ENCODE peak calls at places on chromosomes 11 and 22, in nine cellular contexts. N is cardiac muscle cell; I is pancreas; S is mucosa of descending colon; M is CD8-positive, alpha-beta T cell; C is sigmoid colon; O is adrenal gland; A is BJ; Q is lower lobe of right lung. T is an unnamed sample.

GRCh38 chr11:68908273-68908672 is 4.6 kb downstream of the IGHMBP2 start:
- DNase-seq in N (no peak), I (no peak), S (no peak), M (no peak), C (peak), O (no peak), A (no peak), Q (no peak), T (no peak)

GRCh38 chr11:66373261-66373660 is 1.7 kb upstream of the SLC29A2 start:
- DNase-seq in N (peak), I (no peak), S (no peak), M (no peak), C (no peak), O (peak), A (no peak), Q (no peak), T (peak)

GRCh38 chr22:24810043-24810749 is 4.2 kb downstream of the SGSM1 start:
- DNase-seq in N (no peak), I (no peak), S (no peak), M (no peak), C (peak), O (no peak), A (no peak), Q (no peak), T (no peak)

GRCh38 chr22:30435674-30436126 is 10.1 kb downstream of the MTFP1 start:
- DNase-seq in N (no peak), I (no peak), S (peak), M (peak), C (no peak), O (peak), A (no peak), Q (peak), T (no peak)

GRCh38 chr22:38572065-38572464 is 2.1 kb upstream of the DMC1 start:
- DNase-seq in N (peak), I (peak), S (no peak), M (peak), C (no peak), O (peak), A (no peak), Q (no peak), T (no peak)

GRCh38 chr11:20368441-20368840 is 4.9 kb downstream of the HTATIP2 start:
- DNase-seq in N (no peak), I (no peak), S (no peak), M (no peak), C (no peak), O (peak), A (no peak), Q (no peak), T (no peak)

GRCh38 chr11:130180491-130180890 is 20.9 kb downstream of the ST14 start:
- DNase-seq in N (no peak), I (no peak), S (peak), M (no peak), C (no peak), O (peak), A (no peak), Q (peak), T (no peak)

GRCh38 chr11:130908770-130909625 is 7.3 kb downstream of the SNX19 start:
- DNase-seq in N (no peak), I (no peak), S (no peak), M (no peak), C (no peak), O (no peak), A (peak), Q (no peak), T (no peak)

GRCh38 chr11:7851391-7851790 is 54.6 kb upstream of the OR5P2 start:
- DNase-seq in N (no peak), I (no peak), S (no peak), M (no peak), C (no peak), O (no peak), A (no peak), Q (no peak), T (no peak)

GRCh38 chr11:58575377-58576020 is at the start of gene LPXN:
- DNase-seq in N (no peak), I (no peak), S (no peak), M (peak), C (no peak), O (peak), A (no peak), Q (no peak), T (no peak)

GRCh38 chr11:73965076-73965763 is 14.4 kb downstream of the DNAJB13 start:
- DNase-seq in N (no peak), I (no peak), S (no peak), M (no peak), C (no peak), O (no peak), A (no peak), Q (no peak), T (no peak)

GRCh38 chr11:71189768-71190315 is 62.5 kb downstream of the SHANK2 start:
- DNase-seq in N (no peak), I (no peak), S (no peak), M (no peak), C (peak), O (no peak), A (no peak), Q (no peak), T (no peak)

GRCh38 chr22:35400335-35400680 is 368 bp downstream of the MCM5 start:
- DNase-seq in N (peak), I (no peak), S (peak), M (peak), C (no peak), O (no peak), A (no peak), Q (no peak), T (no peak)

GRCh38 chr11:35250631-35251030 is 111.7 kb downstream of the CD44 start:
- DNase-seq in N (no peak), I (no peak), S (no peak), M (no peak), C (no peak), O (peak), A (no peak), Q (no peak), T (no peak)

GRCh38 chr11:35247863-35248262 is 108.9 kb downstream of the CD44 start:
- DNase-seq in N (no peak), I (no peak), S (no peak), M (peak), C (no peak), O (no peak), A (no peak), Q (no peak), T (no peak)

GRCh38 chr11:35247428-35247827 is 108.5 kb downstream of the CD44 start:
- DNase-seq in N (no peak), I (no peak), S (peak), M (peak), C (no peak), O (peak), A (no peak), Q (no peak), T (no peak)

GRCh38 chr11:35250192-35250591 is 111.2 kb downstream of the CD44 start:
- DNase-seq in N (no peak), I (no peak), S (no peak), M (no peak), C (no peak), O (no peak), A (no peak), Q (no peak), T (no peak)

DNA sequence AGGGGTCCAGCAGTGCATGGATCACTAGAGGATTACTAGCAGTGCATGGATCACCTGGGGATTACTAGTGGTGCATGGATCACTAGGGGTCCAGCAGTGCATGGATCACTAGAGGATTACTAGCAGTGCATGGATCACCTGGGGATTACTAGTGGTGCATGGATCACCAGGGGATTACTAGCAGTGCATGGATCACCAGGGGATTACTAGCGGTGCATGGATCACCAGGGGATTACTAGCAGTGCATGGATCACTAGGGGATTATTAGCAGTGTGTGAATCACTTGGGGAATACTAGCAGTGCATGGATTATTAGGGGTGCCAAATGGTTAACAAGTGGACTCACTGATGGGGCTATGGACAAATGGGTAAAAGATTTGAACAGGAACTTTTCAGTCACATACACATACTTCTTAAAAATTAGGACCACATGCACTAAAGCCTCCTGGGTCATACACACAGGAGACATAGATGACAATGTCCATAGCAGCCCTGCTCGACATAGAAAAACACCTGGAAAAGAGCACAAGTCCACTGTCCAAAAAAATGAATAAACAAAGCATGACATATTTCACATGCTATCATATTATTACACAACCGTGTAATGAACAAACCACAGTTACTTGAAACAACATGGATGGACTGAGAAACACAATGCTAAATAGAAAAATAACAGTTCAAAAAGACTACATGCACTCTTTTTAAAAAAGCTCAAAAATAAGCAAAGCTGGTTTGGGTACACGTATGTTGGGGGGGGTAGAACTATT is 109.8 kb downstream of the CD44 start:
- DNase-seq in N (no peak), I (no peak), S (no peak), M (no peak), C (no peak), O (no peak), A (no peak), Q (no peak), T (no peak)
- TF ChIP-seq CTCF in N (no peak), I (no peak), S (no peak), M (no peak), C (no peak), O (no peak), A (no peak), Q (no peak), T (no peak)

DNA sequence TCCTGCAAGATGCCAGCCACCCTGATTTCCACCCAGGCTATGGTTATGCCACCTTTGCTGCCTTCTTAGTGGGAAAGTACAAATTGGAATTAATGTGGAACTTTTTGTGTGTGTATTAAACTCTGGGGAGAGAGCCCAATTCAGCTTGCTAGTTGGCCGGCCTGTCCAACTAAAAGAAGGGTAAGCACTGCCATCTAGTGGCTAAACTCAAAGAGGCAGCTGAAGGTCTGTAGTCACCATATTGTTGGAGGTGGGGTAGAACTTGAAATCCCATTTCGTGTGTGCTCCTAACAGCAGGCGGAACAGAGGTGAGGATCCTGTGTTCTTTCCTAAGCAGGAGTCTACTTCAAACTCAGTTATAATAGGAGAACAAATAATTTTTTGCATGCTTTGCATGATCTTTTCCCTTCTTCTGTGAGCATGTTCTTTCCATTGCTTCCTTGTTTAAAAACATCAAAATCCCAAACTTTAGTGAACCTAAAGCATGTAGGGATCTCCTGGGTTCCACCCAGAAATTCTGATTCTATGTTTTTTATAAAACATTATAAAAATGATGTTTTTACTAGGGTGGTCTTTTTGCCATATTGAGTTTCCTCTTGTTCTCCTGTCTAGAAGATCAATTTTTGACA is 138.8 kb upstream of the SORL1-AS1 start:
- DNase-seq in N (peak), I (peak), S (no peak), M (peak), C (peak), O (peak), A (peak), Q (no peak), T (no peak)
- H3K4me3 ChIP-seq in N (no peak), I (no peak), S (no peak), M (no peak), C (no peak), O (no peak), A (no peak), Q (no peak), T (no peak)

GRCh38 chr22:19107730-19108074 is 14.5 kb downstream of the DGCR2 start:
- DNase-seq in N (no peak), I (no peak), S (no peak), M (no peak), C (no peak), O (no peak), A (no peak), Q (no peak), T (no peak)
- TF ChIP-seq CTCF in N (no peak), I (no peak), S (no peak), M (no peak), C (no peak), O (no peak), A (no peak), Q (no peak), T (no peak)

GRCh38 chr11:128469220-128469619 is 118.1 kb downstream of the ETS1 start:
- DNase-seq in N (no peak), I (no peak), S (no peak), M (no peak), C (no peak), O (no peak), A (no peak), Q (no peak), T (no peak)

GRCh38 chr11:128467610-128468041 is 119.7 kb downstream of the ETS1 start:
- DNase-seq in N (no peak), I (no peak), S (no peak), M (peak), C (peak), O (no peak), A (peak), Q (no peak), T (no peak)

GRCh38 chr11:128470081-128470480 is 117.3 kb downstream of the ETS1 start:
- DNase-seq in N (no peak), I (no peak), S (no peak), M (peak), C (no peak), O (no peak), A (no peak), Q (no peak), T (no peak)

GRCh38 chr11:128467041-128467440 is 120.3 kb downstream of the ETS1 start:
- DNase-seq in N (no peak), I (no peak), S (no peak), M (no peak), C (no peak), O (no peak), A (no peak), Q (no peak), T (no peak)

GRCh38 chr11:128468106-128468505 is 119.3 kb downstream of the ETS1 start:
- DNase-seq in N (no peak), I (no peak), S (no peak), M (no peak), C (no peak), O (no peak), A (peak), Q (no peak), T (no peak)
- H3K4me3 ChIP-seq in N (no peak), I (no peak), S (no peak), M (peak), C (no peak), O (no peak), A (no peak), Q (no peak), T (no peak)

DNA sequence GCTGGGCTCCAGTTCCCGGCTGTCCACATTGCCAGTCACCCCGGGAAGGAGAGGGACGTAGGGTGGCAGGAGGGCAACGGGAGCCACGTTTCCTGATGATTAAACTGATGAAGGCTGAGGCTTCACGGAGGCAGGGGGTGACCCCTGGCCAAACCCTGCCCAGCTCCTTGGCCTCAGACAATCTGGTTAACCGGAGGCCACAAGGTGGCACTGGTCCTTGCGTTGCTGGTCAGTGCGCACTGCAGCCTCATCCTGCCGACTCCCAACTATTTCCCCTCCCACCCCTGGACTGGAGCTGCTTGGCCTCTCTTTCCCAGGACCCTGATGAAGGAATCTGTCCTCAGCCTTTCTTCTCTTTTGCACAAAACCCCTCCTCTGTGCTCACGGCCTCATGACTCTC is 75.3 kb downstream of the PDE2A start:
- DNase-seq in N (peak), I (no peak), S (no peak), M (no peak), C (peak), O (peak), A (no peak), Q (no peak), T (peak)
- TF ChIP-seq CTCF in N (peak), I (no peak), S (no peak), M (no peak), C (peak), O (peak), A (peak), Q (peak), T (peak)

DNA sequence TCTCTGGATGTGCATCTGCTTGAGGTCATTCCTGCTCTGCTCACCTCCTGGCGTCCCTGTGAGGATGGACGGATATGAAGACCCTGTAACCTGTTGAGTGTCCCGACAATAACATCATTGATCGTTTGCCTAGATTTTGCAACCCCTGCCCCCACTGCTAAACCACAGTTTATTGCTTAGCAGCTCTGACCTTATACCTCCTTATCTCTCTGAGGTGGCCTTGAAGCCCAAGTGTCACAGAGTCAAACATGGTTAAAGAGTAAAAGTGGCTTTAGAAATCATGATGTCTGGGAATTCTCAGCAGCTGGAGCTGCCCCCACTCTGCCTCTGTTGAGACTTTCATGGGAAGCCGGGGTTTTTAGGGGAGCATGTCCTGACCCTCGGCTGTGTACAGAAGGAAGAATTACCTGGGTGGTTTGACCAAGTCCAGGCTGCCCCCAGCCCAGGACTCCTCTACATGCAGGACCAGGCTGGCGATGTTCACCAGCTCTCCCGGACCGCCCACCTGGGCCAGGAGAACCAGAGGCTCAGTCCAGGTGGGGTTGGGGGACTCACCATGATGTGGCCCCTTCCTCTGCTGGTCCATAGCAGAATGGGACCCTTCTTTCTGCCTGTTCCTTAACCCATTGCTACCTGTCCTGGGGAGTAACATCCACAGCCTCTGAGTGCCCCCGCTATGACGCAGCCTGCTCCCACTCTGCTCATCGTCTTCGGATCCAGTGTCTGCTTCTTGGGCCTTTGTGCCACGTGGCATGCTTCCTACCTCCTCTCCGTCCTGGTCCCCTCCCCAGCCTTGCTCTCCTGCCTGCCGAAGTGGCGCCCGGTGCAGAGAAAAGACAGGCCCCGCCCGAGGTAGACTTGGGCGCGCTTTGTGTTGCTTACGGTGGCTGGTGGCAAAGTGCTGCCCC is 33.4 kb upstream of the FTH1 start:
- DNase-seq in N (no peak), I (no peak), S (peak), M (no peak), C (no peak), O (peak), A (no peak), Q (no peak), T (no peak)
- H3K4me3 ChIP-seq in N (no peak), I (no peak), S (no peak), M (no peak), C (no peak), O (no peak), A (no peak), Q (no peak), T (no peak)

GRCh38 chr11:60743058-60743457 is 13.6 kb upstream of the MS4A15 start:
- DNase-seq in N (no peak), I (no peak), S (no peak), M (no peak), C (no peak), O (no peak), A (no peak), Q (no peak), T (no peak)

GRCh38 chr11:60744114-60744513 is 12.6 kb upstream of the MS4A15 start:
- DNase-seq in N (no peak), I (no peak), S (no peak), M (no peak), C (no peak), O (no peak), A (no peak), Q (no peak), T (no peak)

GRCh38 chr11:60740573-60740972 is 16.1 kb downstream of the MS4A18 start:
- DNase-seq in N (no peak), I (no peak), S (no peak), M (no peak), C (no peak), O (no peak), A (no peak), Q (no peak), T (no peak)

GRCh38 chr11:60734271-60734670 is 9.8 kb downstream of the MS4A18 start:
- DNase-seq in N (no peak), I (no peak), S (no peak), M (no peak), C (no peak), O (no peak), A (no peak), Q (no peak), T (no peak)

DNA sequence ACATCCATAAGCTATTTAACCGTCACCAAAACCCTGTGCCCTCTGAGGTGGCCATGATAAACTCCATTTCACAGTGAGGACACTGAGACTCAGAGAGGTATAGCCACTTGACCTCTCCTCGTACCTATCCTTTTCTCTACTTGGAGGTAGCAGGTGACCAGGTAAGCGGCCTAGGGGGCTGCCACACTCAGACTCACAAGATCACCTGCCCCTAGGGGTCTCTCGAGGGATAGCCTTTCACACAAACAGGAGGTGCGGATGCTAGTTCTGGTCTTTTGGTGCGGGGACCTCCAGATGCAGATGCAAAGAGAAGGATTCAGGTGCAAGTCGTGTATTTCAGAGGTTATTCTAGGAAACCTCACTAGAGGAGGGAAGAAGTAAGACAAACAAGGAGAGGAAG is 14.6 kb downstream of the MS4A18 start:
- DNase-seq in N (no peak), I (no peak), S (no peak), M (no peak), C (no peak), O (no peak), A (no peak), Q (no peak), T (no peak)
- TF ChIP-seq CTCF in N (no peak), I (no peak), S (no peak), M (no peak), C (no peak), O (no peak), A (no peak), Q (no peak), T (no peak)

T was measured in left ventricle myocardium inferior.